ENCODE peak calls at places on chromosomes 5 and 9, in eight cellular contexts. One of them, this sample, is unnamed.

GRCh38 chr5:1665231-1665630 is 134.4 kb downstream of the MRPL36 start:
- DNase-seq in GM10248: no peak
- DNase-seq in endothelial cell: no peak
- DNase-seq in HCT116: no peak
- DNase-seq in foreskin keratinocyte: no peak
- DNase-seq in right atrium auricular region: peak; percentile 38
- DNase-seq in left ventricle myocardium inferior: no peak
- DNase-seq in esophagus muscularis mucosa: peak; percentile 34
- DNase-seq in this sample: peak; percentile 12

GRCh38 chr5:23035555-23036090 is 182.5 kb upstream of the CDH12 start:
- DNase-seq in GM10248: no peak
- DNase-seq in endothelial cell: no peak
- DNase-seq in HCT116: no peak
- DNase-seq in foreskin keratinocyte: no peak
- DNase-seq in right atrium auricular region: no peak
- DNase-seq in left ventricle myocardium inferior: no peak
- DNase-seq in esophagus muscularis mucosa: no peak
- DNase-seq in this sample: no peak

GRCh38 chr5:135140805-135141204 is 106.8 kb upstream of the PITX1 start:
- DNase-seq in GM10248: no peak
- DNase-seq in endothelial cell: no peak
- DNase-seq in HCT116: peak; percentile 69
- DNase-seq in foreskin keratinocyte: peak; percentile 85
- DNase-seq in right atrium auricular region: peak; percentile 63
- DNase-seq in left ventricle myocardium inferior: no peak
- DNase-seq in esophagus muscularis mucosa: no peak
- DNase-seq in this sample: no peak

GRCh38 chr9:124721109-124721850 is 49.8 kb downstream of the NR6A1 start:
- DNase-seq in GM10248: no peak
- DNase-seq in endothelial cell: no peak
- DNase-seq in HCT116: peak; percentile 59
- DNase-seq in foreskin keratinocyte: no peak
- DNase-seq in right atrium auricular region: no peak
- DNase-seq in left ventricle myocardium inferior: no peak
- DNase-seq in esophagus muscularis mucosa: no peak
- DNase-seq in this sample: no peak

GRCh38 chr5:56803894-56804293 is 11.5 kb upstream of the MAP3K1 start:
- DNase-seq in GM10248: no peak
- DNase-seq in endothelial cell: no peak
- DNase-seq in HCT116: no peak
- DNase-seq in foreskin keratinocyte: no peak
- DNase-seq in right atrium auricular region: no peak
- DNase-seq in left ventricle myocardium inferior: no peak
- DNase-seq in esophagus muscularis mucosa: no peak
- DNase-seq in this sample: no peak

GRCh38 chr9:138118601-138119071 is 241.1 kb downstream of the CACNA1B start:
- DNase-seq in GM10248: no peak
- DNase-seq in endothelial cell: no peak
- DNase-seq in HCT116: no peak
- DNase-seq in foreskin keratinocyte: no peak
- DNase-seq in right atrium auricular region: no peak
- DNase-seq in left ventricle myocardium inferior: no peak
- DNase-seq in esophagus muscularis mucosa: no peak
- DNase-seq in this sample: no peak

GRCh38 chr9:5587024-5587423 is 41.9 kb upstream of the RIC1 start:
- DNase-seq in GM10248: no peak
- DNase-seq in endothelial cell: no peak
- DNase-seq in HCT116: no peak
- DNase-seq in foreskin keratinocyte: no peak
- DNase-seq in right atrium auricular region: no peak
- DNase-seq in left ventricle myocardium inferior: no peak
- DNase-seq in esophagus muscularis mucosa: no peak
- DNase-seq in this sample: no peak

GRCh38 chr5:1875481-1875842 is 7.3 kb downstream of the IRX4 start:
- DNase-seq in GM10248: no peak
- DNase-seq in endothelial cell: no peak
- DNase-seq in HCT116: no peak
- DNase-seq in foreskin keratinocyte: no peak
- DNase-seq in right atrium auricular region: no peak
- DNase-seq in left ventricle myocardium inferior: no peak
- DNase-seq in esophagus muscularis mucosa: no peak
- DNase-seq in this sample: no peak

GRCh38 chr5:6402939-6403338 is 24.6 kb upstream of the MED10 start:
- DNase-seq in GM10248: peak; percentile 28
- DNase-seq in endothelial cell: no peak
- DNase-seq in HCT116: no peak
- DNase-seq in foreskin keratinocyte: peak; percentile 69
- DNase-seq in right atrium auricular region: no peak
- DNase-seq in left ventricle myocardium inferior: no peak
- DNase-seq in esophagus muscularis mucosa: peak; percentile 29
- DNase-seq in this sample: no peak

DNA sequence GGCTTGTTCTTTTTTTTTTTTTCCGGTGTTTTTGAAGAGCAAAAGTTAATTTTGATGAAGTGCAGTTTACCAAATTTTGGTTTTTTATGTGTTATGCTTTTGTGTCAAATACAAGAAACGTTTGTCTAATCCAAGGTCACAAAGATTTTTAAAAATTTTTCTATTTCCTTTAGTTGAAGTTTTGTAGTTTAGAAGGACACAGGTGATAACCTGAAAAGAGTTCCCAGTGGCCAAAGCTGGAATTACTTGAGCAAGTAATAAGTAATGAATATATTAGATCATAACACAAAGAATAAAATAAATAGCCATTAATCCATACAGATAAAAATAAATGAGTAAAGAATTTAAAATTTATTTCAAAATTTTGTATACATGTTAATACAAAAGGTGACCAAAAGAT is 71.5 kb downstream of the FCHO2 start:
- DNase-seq in GM10248: no peak
- DNase-seq in endothelial cell: no peak
- DNase-seq in HCT116: no peak
- DNase-seq in foreskin keratinocyte: no peak
- DNase-seq in right atrium auricular region: no peak
- DNase-seq in left ventricle myocardium inferior: no peak
- DNase-seq in esophagus muscularis mucosa: no peak
- DNase-seq in this sample: no peak
- TF ChIP-seq CTCF in GM10248: no peak
- TF ChIP-seq CTCF in endothelial cell: peak; percentile 61
- TF ChIP-seq CTCF in HCT116: peak; percentile 19
- TF ChIP-seq CTCF in foreskin keratinocyte: peak; percentile 32
- TF ChIP-seq CTCF in right atrium auricular region: peak; percentile 17
- TF ChIP-seq CTCF in left ventricle myocardium inferior: no peak
- TF ChIP-seq CTCF in esophagus muscularis mucosa: no peak
- TF ChIP-seq CTCF in this sample: no peak

GRCh38 chr5:65760504-65761275 is 38.7 kb downstream of the NLN start:
- DNase-seq in GM10248: peak; percentile 34
- DNase-seq in endothelial cell: no peak
- DNase-seq in HCT116: no peak
- DNase-seq in foreskin keratinocyte: no peak
- DNase-seq in right atrium auricular region: no peak
- DNase-seq in left ventricle myocardium inferior: no peak
- DNase-seq in esophagus muscularis mucosa: no peak
- DNase-seq in this sample: peak; percentile 20
- TF ChIP-seq CTCF in GM10248: peak; percentile 65
- TF ChIP-seq CTCF in endothelial cell: no peak
- TF ChIP-seq CTCF in HCT116: no peak
- TF ChIP-seq CTCF in foreskin keratinocyte: peak; percentile 29
- TF ChIP-seq CTCF in right atrium auricular region: peak; percentile 54
- TF ChIP-seq CTCF in left ventricle myocardium inferior: peak; percentile 52
- TF ChIP-seq CTCF in esophagus muscularis mucosa: no peak
- TF ChIP-seq CTCF in this sample: peak; percentile 22

DNA sequence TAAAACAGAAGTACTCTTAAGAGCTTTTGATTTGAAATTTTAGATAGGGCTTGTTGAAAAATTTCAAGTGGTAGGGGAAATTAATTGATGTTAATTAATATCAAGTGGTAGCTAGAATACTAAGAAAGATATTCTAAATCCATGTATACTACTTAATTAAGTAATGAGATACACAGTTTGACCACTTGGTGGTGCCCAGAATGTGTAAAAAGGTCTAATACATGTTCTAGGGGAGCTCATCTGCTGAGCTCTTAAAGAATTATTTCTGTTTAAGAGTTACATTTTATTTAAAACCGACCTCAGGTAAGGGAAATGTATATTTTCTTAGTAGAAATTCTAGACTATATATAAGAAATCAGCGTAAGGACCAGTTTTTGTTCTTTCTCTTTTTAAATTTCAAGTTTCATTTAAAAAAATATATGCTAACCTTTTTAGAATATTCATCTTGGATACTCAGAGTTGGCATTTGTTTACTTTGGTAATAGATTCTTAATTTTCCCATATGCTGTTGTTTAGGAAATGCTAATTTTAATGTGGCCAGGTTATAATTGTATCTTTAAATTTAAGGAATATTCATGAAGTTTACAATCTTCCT is 61.5 kb downstream of the LNPEP start:
- DNase-seq in GM10248: peak; percentile 13
- DNase-seq in endothelial cell: peak; percentile 7
- DNase-seq in HCT116: peak; percentile 32
- DNase-seq in foreskin keratinocyte: no peak
- DNase-seq in right atrium auricular region: no peak
- DNase-seq in left ventricle myocardium inferior: no peak
- DNase-seq in esophagus muscularis mucosa: no peak
- DNase-seq in this sample: peak; percentile 25
- TF ChIP-seq CTCF in GM10248: peak; percentile 26
- TF ChIP-seq CTCF in endothelial cell: peak; percentile 67
- TF ChIP-seq CTCF in HCT116: peak; percentile 39
- TF ChIP-seq CTCF in foreskin keratinocyte: peak; percentile 66
- TF ChIP-seq CTCF in right atrium auricular region: peak; percentile 58
- TF ChIP-seq CTCF in left ventricle myocardium inferior: peak; percentile 60
- TF ChIP-seq CTCF in esophagus muscularis mucosa: no peak
- TF ChIP-seq CTCF in this sample: no peak

GRCh38 chr5:132714456-132715307 is 22.7 kb downstream of the KIF3A start:
- DNase-seq in GM10248: no peak
- DNase-seq in endothelial cell: no peak
- DNase-seq in HCT116: no peak
- DNase-seq in foreskin keratinocyte: no peak
- DNase-seq in right atrium auricular region: no peak
- DNase-seq in left ventricle myocardium inferior: no peak
- DNase-seq in esophagus muscularis mucosa: no peak
- DNase-seq in this sample: no peak
- TF ChIP-seq CTCF in GM10248: peak; percentile 3
- TF ChIP-seq CTCF in endothelial cell: peak; percentile 63
- TF ChIP-seq CTCF in HCT116: peak; percentile 27
- TF ChIP-seq CTCF in foreskin keratinocyte: peak; percentile 61
- TF ChIP-seq CTCF in right atrium auricular region: peak; percentile 61
- TF ChIP-seq CTCF in left ventricle myocardium inferior: peak; percentile 45
- TF ChIP-seq CTCF in esophagus muscularis mucosa: peak; percentile 20
- TF ChIP-seq CTCF in this sample: no peak

GRCh38 chr5:179870952-179871351 is 12.3 kb upstream of the MRNIP start:
- DNase-seq in GM10248: no peak
- DNase-seq in endothelial cell: no peak
- DNase-seq in HCT116: no peak
- DNase-seq in foreskin keratinocyte: no peak
- DNase-seq in right atrium auricular region: no peak
- DNase-seq in left ventricle myocardium inferior: no peak
- DNase-seq in esophagus muscularis mucosa: no peak
- DNase-seq in this sample: no peak

GRCh38 chr5:179870403-179870903 is 11.8 kb upstream of the MRNIP start:
- DNase-seq in GM10248: no peak
- DNase-seq in endothelial cell: peak; percentile 38
- DNase-seq in HCT116: no peak
- DNase-seq in foreskin keratinocyte: no peak
- DNase-seq in right atrium auricular region: no peak
- DNase-seq in left ventricle myocardium inferior: peak; percentile 76
- DNase-seq in esophagus muscularis mucosa: no peak
- DNase-seq in this sample: no peak

GRCh38 chr5:179869101-179869500 is 10.5 kb upstream of the MRNIP start:
- DNase-seq in GM10248: no peak
- DNase-seq in endothelial cell: no peak
- DNase-seq in HCT116: no peak
- DNase-seq in foreskin keratinocyte: no peak
- DNase-seq in right atrium auricular region: no peak
- DNase-seq in left ventricle myocardium inferior: no peak
- DNase-seq in esophagus muscularis mucosa: no peak
- DNase-seq in this sample: no peak

GRCh38 chr5:179868541-179868940 is 9.9 kb upstream of the MRNIP start:
- DNase-seq in GM10248: no peak
- DNase-seq in endothelial cell: no peak
- DNase-seq in HCT116: no peak
- DNase-seq in foreskin keratinocyte: no peak
- DNase-seq in right atrium auricular region: no peak
- DNase-seq in left ventricle myocardium inferior: no peak
- DNase-seq in esophagus muscularis mucosa: no peak
- DNase-seq in this sample: no peak

DNA sequence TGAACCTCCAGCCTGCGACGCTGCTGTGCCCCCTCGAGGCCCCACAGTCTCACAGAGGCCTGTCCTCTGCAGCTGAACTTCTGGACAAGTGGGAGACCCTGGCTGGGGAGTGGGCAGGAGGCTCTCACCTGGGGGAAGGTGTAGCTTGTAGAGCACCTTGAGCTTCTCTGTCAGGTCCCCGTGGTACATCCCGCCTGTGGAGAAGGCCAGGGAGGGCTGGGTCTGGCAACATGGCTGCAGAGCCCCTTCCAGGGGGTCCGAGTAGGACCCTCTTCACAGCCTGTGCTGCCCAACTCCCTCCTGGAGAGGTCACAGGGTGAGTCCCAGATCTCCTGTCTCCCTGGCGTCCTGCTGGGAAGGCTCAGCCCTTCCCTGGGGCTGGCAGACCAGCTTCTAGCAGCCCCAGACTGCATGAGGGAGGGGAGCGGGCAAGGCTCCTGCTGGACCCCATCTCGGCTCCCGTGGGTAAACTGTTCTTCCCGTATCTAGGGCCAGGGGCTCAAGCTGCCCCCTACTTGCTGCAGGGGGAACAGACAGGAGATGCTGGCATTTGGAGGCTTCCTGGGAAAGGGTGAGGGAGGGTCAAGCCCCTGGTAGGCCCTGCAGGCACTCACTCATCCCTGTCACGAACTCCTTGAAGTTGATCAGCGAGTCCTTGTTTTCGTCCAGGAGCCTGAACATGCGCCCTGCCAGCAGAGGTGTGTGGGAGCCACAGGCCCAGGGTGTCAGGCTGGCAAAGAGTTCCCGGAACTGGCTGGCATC is 11.2 kb upstream of the MRNIP start:
- DNase-seq in GM10248: no peak
- DNase-seq in endothelial cell: no peak
- DNase-seq in HCT116: no peak
- DNase-seq in foreskin keratinocyte: no peak
- DNase-seq in right atrium auricular region: no peak
- DNase-seq in left ventricle myocardium inferior: no peak
- DNase-seq in esophagus muscularis mucosa: no peak
- DNase-seq in this sample: no peak
- TF ChIP-seq CTCF in GM10248: no peak
- TF ChIP-seq CTCF in endothelial cell: no peak
- TF ChIP-seq CTCF in HCT116: no peak
- TF ChIP-seq CTCF in foreskin keratinocyte: no peak
- TF ChIP-seq CTCF in right atrium auricular region: no peak
- TF ChIP-seq CTCF in left ventricle myocardium inferior: no peak
- TF ChIP-seq CTCF in esophagus muscularis mucosa: no peak
- TF ChIP-seq CTCF in this sample: no peak

DNA sequence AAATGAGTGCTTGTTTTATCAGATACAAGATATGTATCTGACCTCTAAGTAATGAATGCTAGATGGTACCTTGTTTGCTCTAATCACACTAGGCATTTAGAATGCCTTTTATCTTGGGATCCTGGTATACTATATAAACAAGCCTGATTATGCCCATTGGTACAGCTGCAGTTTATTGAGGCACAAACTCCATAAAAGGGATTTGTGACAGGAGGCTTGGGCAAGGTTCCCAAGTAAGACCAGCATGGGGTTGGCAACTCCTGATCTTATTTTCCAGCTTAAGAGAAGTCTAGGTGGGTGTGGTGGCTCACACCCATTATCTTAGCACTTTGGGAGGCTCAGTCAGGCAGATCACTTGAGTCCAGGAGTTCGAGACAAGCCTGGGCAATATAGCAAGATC is 93.9 kb upstream of the DMRT1 start:
- DNase-seq in GM10248: no peak
- DNase-seq in endothelial cell: no peak
- DNase-seq in HCT116: no peak
- DNase-seq in foreskin keratinocyte: no peak
- DNase-seq in right atrium auricular region: peak; percentile 47
- DNase-seq in left ventricle myocardium inferior: no peak
- DNase-seq in esophagus muscularis mucosa: no peak
- DNase-seq in this sample: no peak
- TF ChIP-seq CTCF in GM10248: no peak
- TF ChIP-seq CTCF in endothelial cell: no peak
- TF ChIP-seq CTCF in HCT116: no peak
- TF ChIP-seq CTCF in foreskin keratinocyte: no peak
- TF ChIP-seq CTCF in right atrium auricular region: no peak
- TF ChIP-seq CTCF in left ventricle myocardium inferior: no peak
- TF ChIP-seq CTCF in esophagus muscularis mucosa: no peak
- TF ChIP-seq CTCF in this sample: no peak

This sample was measured in GM13976.